ENCODE peak calls at places on chromosomes 6 and 20, in seven cellular contexts. H is cardiac fibroblast, N is activated B cell treated with CpG ODN at 0.5 μM for 24 hours, Y is astrocyte of the cerebellum, V is GM20000, B is foreskin fibroblast, O is WTC11. X is an unnamed sample.

GRCh38 chr6:99603421-99604160 is 3.0 kb upstream of the PRDM13 start:
- DNase-seq in H (no peak), B (peak; percentile 63), O (peak; percentile 84), Y (no peak), V (peak; percentile 60), N (no peak), X (no peak)

GRCh38 chr20:16479666-16480065 is 93.6 kb downstream of the KIF16B start:
- DNase-seq in V (no peak), O (no peak), N (no peak), B (peak; percentile 60), H (no peak), Y (no peak), X (no peak)

GRCh38 chr6:148760143-148760505 is 13.3 kb downstream of the UST start:
- DNase-seq in Y (no peak), O (no peak), B (no peak), N (no peak), H (no peak), V (no peak), X (no peak)

GRCh38 chr6:169109821-169110220 is 143.8 kb downstream of the THBS2 start:
- DNase-seq in B (no peak), H (no peak), N (no peak), O (no peak), Y (no peak), V (no peak), X (no peak)

GRCh38 chr6:33789550-33789895 is 593 bp upstream of the LEMD2 start:
- DNase-seq in V (no peak), N (no peak), Y (no peak), H (no peak), O (no peak), B (no peak), X (no peak)

GRCh38 chr20:46463852-46464251 is 49.5 kb downstream of the ZNF334 start:
- DNase-seq in Y (no peak), B (no peak), V (no peak), O (no peak), N (no peak), H (no peak), X (no peak)

GRCh38 chr6:133548409-133548808 is 307.3 kb downstream of the EYA4 start:
- DNase-seq in B (peak; percentile 71), H (peak; percentile 62), N (no peak), Y (peak; percentile 69), V (no peak), O (no peak), X (no peak)

GRCh38 chr6:62492192-62492822 is 206.3 kb upstream of the KHDRBS2 start:
- DNase-seq in V (no peak), O (no peak), N (no peak), B (no peak), H (no peak), Y (no peak), X (no peak)

GRCh38 chr6:107618672-107619071 is 128.8 kb downstream of the SOBP start:
- DNase-seq in V (peak; percentile 70), H (no peak), N (no peak), O (no peak), B (no peak), Y (no peak), X (no peak)

GRCh38 chr20:6265204-6265904 is 142.5 kb upstream of the FERMT1 start:
- DNase-seq in V (peak; percentile 17), N (no peak), O (no peak), H (peak; percentile 91), Y (peak; percentile 89), B (peak; percentile 35), X (no peak)

GRCh38 chr20:33460711-33461110 is 17.1 kb upstream of the SNTA1 start:
- DNase-seq in V (no peak), N (no peak), B (no peak), O (no peak), H (no peak), Y (no peak), X (no peak)

GRCh38 chr20:52060794-52061714 is 130.5 kb downstream of the ZFP64 start:
- DNase-seq in B (peak; percentile 51), H (peak; percentile 59), Y (no peak), N (no peak), O (peak; percentile 45), V (no peak), X (no peak)

GRCh38 chr20:31861346-31862156 is 8.8 kb downstream of the DUSP15 start:
- DNase-seq in Y (no peak), O (peak; percentile 82), H (no peak), N (peak; percentile 62), V (peak; percentile 95), B (peak; percentile 70), X (peak; percentile 63)

GRCh38 chr6:13479971-13480434 is 7.4 kb downstream of the GFOD1 start:
- DNase-seq in O (no peak), H (no peak), N (no peak), V (no peak), B (no peak), Y (no peak), X (no peak)

DNA sequence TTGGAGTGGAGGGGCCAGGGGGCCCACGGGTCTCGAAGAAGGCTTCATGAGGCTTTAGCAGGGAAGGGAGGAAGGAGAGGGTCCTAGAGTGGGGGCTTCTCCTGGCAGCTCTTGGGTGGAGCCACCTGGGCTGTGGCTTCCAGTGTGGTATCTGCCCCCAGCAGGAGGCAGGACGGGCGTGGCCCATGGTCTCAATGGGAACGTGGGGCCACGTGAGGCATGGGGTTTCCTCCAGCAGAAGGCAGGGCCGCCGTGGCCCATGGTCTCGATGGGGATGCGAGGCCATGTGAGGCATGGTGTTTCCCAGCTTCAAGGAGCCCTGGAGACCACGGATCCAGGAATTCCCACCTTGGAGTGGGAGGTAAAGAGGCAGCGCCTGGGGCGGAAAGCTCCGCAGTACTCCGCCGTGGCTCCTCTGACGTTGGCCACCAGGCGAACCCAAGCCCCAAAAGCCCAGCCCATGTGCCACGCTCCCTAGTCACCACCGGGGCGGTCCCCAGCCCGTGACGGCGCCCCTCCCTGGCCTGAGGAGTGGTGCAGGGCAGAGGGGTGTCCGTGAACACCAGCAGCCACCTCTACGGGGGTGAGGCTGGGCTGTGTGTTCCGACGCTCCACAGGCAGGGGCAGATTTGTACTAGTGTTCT is 62.0 kb upstream of the GATA5 start:
- DNase-seq in Y (no peak), O (peak; percentile 48), H (no peak), B (no peak), V (no peak), N (no peak), X (no peak)
- TF ChIP-seq CTCF in Y (no peak), O (no peak), H (no peak), B (no peak), V (no peak), N (no peak), X (no peak)

DNA sequence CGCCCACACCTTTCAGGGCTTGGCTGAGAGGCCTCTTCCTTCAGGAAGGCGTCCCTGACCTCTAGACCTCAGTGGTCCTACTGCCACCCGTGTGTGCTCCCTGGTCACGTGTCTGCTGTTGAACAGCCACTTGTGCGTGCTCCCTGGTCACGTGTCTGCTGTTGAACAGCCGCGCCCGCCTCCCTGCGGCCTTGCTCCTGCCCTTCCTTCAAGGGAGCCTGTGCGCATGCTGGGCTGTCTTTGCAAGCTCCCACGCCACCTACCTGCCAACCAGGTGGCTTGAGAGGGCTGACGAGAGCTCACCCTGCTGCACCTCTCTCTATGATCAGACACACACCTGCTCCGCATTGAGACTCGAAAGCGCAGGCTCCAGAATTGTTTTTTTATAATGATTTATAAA is 179.3 kb downstream of the BMP7 start:
- DNase-seq in V (no peak), O (peak; percentile 29), H (no peak), N (no peak), B (no peak), Y (no peak), X (no peak)
- TF ChIP-seq CTCF in V (no peak), O (no peak), H (no peak), N (no peak), B (no peak), Y (no peak), X (no peak)

DNA sequence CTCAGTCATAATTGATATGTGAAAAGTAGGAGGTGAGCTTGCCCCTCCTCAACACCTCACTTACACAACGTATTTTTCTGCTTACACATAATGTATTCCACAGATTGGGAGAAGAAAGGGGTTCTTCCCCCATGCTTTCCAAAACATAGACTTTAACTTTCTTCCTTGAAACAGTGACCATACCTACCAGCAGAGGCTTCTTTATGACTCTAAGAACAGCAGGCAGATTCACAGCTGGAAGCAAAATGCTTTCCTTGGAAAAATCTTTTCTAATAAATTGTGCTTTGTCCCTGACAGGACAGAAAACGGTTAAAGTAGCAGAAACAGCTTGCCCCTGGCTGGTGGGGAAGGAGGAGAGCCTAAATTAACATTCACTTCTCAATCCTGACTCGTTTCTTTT is 629.1 kb upstream of the IMPG1 start:
- DNase-seq in B (no peak), O (no peak), Y (no peak), N (no peak), V (no peak), H (no peak), X (no peak)
- TF ChIP-seq CTCF in B (no peak), O (no peak), Y (no peak), N (no peak), V (no peak), H (no peak), X (no peak)

GRCh38 chr6:17103715-17104114 is 1.9 kb downstream of the STMND1 start:
- DNase-seq in B (peak; percentile 15), N (no peak), V (no peak), O (no peak), Y (no peak), H (no peak), X (no peak)
- TF ChIP-seq CTCF in B (peak; percentile 14), N (no peak), V (no peak), O (no peak), Y (peak; percentile 15), H (no peak), X (no peak)